ENCODE peak calls at places on chromosomes 6 and 20, in four cellular contexts. I is NCI-H2029 treated with DMSO at 0.1 percent for 48 hours, Z is IMR-90, Q is foreskin fibroblast. B is an unnamed sample.

GRCh38 chr6:148713033-148713738 is 33.6 kb upstream of the UST start:
- DNase-seq in Q (no peak), Z (no peak), I (no peak), B (no peak)

GRCh38 chr20:64255361-64256281 is at the start of gene PCMTD2:
- DNase-seq in I (peak; percentile 31), Q (peak; percentile 94), Z (peak; percentile 68), B (peak; percentile 61)

GRCh38 chr6:4936681-4937041 is 67.2 kb downstream of the RPP40 start:
- DNase-seq in I (peak; percentile 65), Q (peak; percentile 71), Z (peak; percentile 80), B (no peak)

GRCh38 chr6:4383910-4384637 is 248.7 kb upstream of the ECI2 start:
- DNase-seq in Q (no peak), I (no peak), Z (no peak), B (no peak)

GRCh38 chr6:53673138-53673801 is 7.7 kb upstream of the KLHL31 start:
- DNase-seq in I (peak; percentile 56), Z (peak; percentile 83), Q (peak; percentile 80), B (no peak)

GRCh38 chr20:8187740-8188139 is 55.7 kb downstream of the PLCB1 start:
- DNase-seq in Z (peak; percentile 26), I (no peak), Q (no peak), B (no peak)

GRCh38 chr6:42195415-42195814 is 659 bp upstream of the GUCA1B start:
- DNase-seq in Z (no peak), Q (no peak), I (no peak), B (no peak)

GRCh38 chr6:47042238-47042843 is at the start of gene ADGRF1:
- DNase-seq in I (no peak), Q (no peak), Z (no peak), B (no peak)

GRCh38 chr6:158285321-158285960 is 26.8 kb upstream of the TULP4 start:
- DNase-seq in Q (peak; percentile 34), Z (peak; percentile 20), I (no peak), B (no peak)

GRCh38 chr20:41664584-41664983 is 46.4 kb upstream of the CHD6 start:
- DNase-seq in Q (peak; percentile 7), Z (peak; percentile 14), I (no peak), B (no peak)

GRCh38 chr6:75526502-75527127 is 33.0 kb upstream of the FILIP1 start:
- DNase-seq in I (peak; percentile 57), Q (peak; percentile 85), Z (peak; percentile 80), B (no peak)

GRCh38 chr6:124964084-124964763 is 2.0 kb downstream of the RNF217 start:
- DNase-seq in Z (peak; percentile 65), I (no peak), Q (peak; percentile 92), B (peak; percentile 30)

GRCh38 chr6:165984743-165985142 is 182.9 kb downstream of the TBXT start:
- DNase-seq in Z (no peak), I (no peak), Q (no peak), B (no peak)

GRCh38 chr6:125267806-125268523 is 33.8 kb downstream of the HDDC2 start:
- DNase-seq in Z (no peak), Q (no peak), I (no peak), B (no peak)

GRCh38 chr6:151284012-151284411 is 44.2 kb downstream of the AKAP12 start:
- DNase-seq in Q (no peak), I (no peak), Z (no peak), B (no peak)

GRCh38 chr20:64098471-64099013 is 8.8 kb downstream of the NPBWR2 start:
- DNase-seq in Q (no peak), I (no peak), Z (no peak), B (no peak)

GRCh38 chr20:59013031-59013951 is 5.9 kb upstream of the TUBB1 start:
- DNase-seq in I (no peak), Q (no peak), Z (no peak), B (no peak)

GRCh38 chr6:153117986-153118886 is 12.8 kb downstream of the RGS17 start:
- DNase-seq in Z (peak; percentile 83), Q (peak; percentile 87), I (no peak), B (no peak)

GRCh38 chr20:1555952-1556351 is 1.6 kb downstream of the SIRPD start:
- DNase-seq in Q (no peak), I (no peak), Z (no peak), B (no peak)

GRCh38 chr6:153015094-153015645 is 12.7 kb upstream of the MTRF1L start:
- DNase-seq in Q (no peak), I (no peak), Z (no peak), B (no peak)

B was measured in breast epithelium.